ENCODE peak calls at places on chromosomes 16 and 17, in six cellular contexts. I is heart right ventricle, A is testis, Z is hepatocyte, M is stomach, K is colonic mucosa. W is an unnamed sample.

GRCh38 chr17:81719410-81720266 is 7.6 kb downstream of the SLC25A10 start:
- DNase-seq in A (no peak), M (no peak), I (no peak), Z (no peak), K (no peak), W (no peak)

GRCh38 chr16:67659675-67660563 is at the start of gene ACD:
- DNase-seq in I (peak; percentile 88), K (peak; percentile 95), M (peak; percentile 92), Z (peak; percentile 96), A (peak; percentile 92), W (peak; percentile 86)

GRCh38 chr17:4072487-4073157 is 70.2 kb downstream of the ZZEF1 start:
- DNase-seq in Z (no peak), I (no peak), A (no peak), M (no peak), K (no peak), W (peak; percentile 23)

GRCh38 chr17:75697651-75698291 is 23.5 kb upstream of the ITGB4 start:
- DNase-seq in I (no peak), A (peak; percentile 41), K (peak; percentile 57), M (peak; percentile 65), Z (peak; percentile 26), W (peak; percentile 75)

GRCh38 chr16:58264961-58265479 is 29.8 kb downstream of the PRSS54 start:
- DNase-seq in I (no peak), Z (peak; percentile 81), M (no peak), K (peak; percentile 59), A (no peak), W (no peak)

GRCh38 chr17:6524520-6524919 is 31.8 kb downstream of the PITPNM3 start:
- DNase-seq in K (no peak), I (no peak), Z (no peak), M (no peak), A (no peak), W (no peak)

GRCh38 chr16:6694636-6695035 is 638.0 kb upstream of the RBFOX1 start:
- DNase-seq in K (no peak), I (no peak), M (no peak), Z (no peak), A (no peak), W (no peak)

GRCh38 chr16:17147942-17148341 is 322.8 kb downstream of the XYLT1 start:
- DNase-seq in K (no peak), M (no peak), A (no peak), Z (no peak), I (no peak), W (no peak)

GRCh38 chr16:69863882-69864281 is 87.3 kb upstream of the CLEC18A start:
- DNase-seq in I (no peak), A (no peak), M (no peak), K (no peak), Z (no peak), W (no peak)

GRCh38 chr16:48441106-48441505 is 55.9 kb upstream of the SIAH1 start:
- DNase-seq in Z (no peak), A (no peak), K (no peak), M (no peak), I (no peak), W (no peak)

GRCh38 chr17:73575470-73576235 is 68.6 kb downstream of the SDK2 start:
- DNase-seq in I (no peak), Z (no peak), A (peak; percentile 32), M (no peak), K (no peak), W (no peak)

GRCh38 chr17:71667661-71668060 is 453.2 kb upstream of the SOX9 start:
- DNase-seq in A (no peak), K (no peak), Z (no peak), M (no peak), I (no peak), W (no peak)

GRCh38 chr16:85041184-85041928 is 13.8 kb downstream of the KIAA0513 start:
- DNase-seq in K (no peak), Z (no peak), A (no peak), I (no peak), M (no peak), W (no peak)

GRCh38 chr17:6290488-6291196 is 144.3 kb downstream of the AIPL1 start:
- DNase-seq in A (no peak), I (no peak), M (no peak), K (no peak), Z (no peak), W (no peak)

GRCh38 chr16:31286421-31287032 is 26.8 kb downstream of the ITGAM start:
- DNase-seq in M (no peak), K (no peak), A (no peak), Z (no peak), I (no peak), W (no peak)

GRCh38 chr16:30474062-30474452 is 1.5 kb downstream of the ITGAL start:
- DNase-seq in K (no peak), I (no peak), M (no peak), Z (no peak), A (no peak), W (no peak)

GRCh38 chr17:17500999-17501605 is 4.9 kb upstream of the RASD1 start:
- DNase-seq in M (no peak), A (no peak), I (no peak), Z (peak; percentile 54), K (peak; percentile 64), W (no peak)

GRCh38 chr17:61647044-61647443 is 56.0 kb upstream of the NACA2 start:
- DNase-seq in I (no peak), M (no peak), A (no peak), Z (no peak), K (no peak), W (no peak)

GRCh38 chr17:3892095-3892998 is 506 bp downstream of the CAMKK1 start:
- DNase-seq in K (peak; percentile 81), A (peak; percentile 90), M (peak; percentile 65), Z (peak; percentile 81), I (peak; percentile 80), W (peak; percentile 58)

GRCh38 chr17:2695243-2695960 is 16.2 kb downstream of the CLUH start:
- DNase-seq in Z (no peak), K (no peak), A (peak; percentile 10), I (no peak), M (peak; percentile 16), W (no peak)

GRCh38 chr17:79171152-79171551 is 96.5 kb downstream of the ENGASE start:
- DNase-seq in Z (no peak), K (no peak), M (no peak), A (no peak), I (no peak), W (no peak)

GRCh38 chr16:83338941-83339340 is 468.8 kb upstream of the HSBP1 start:
- DNase-seq in K (no peak), M (no peak), Z (no peak), A (no peak), I (no peak), W (no peak)

GRCh38 chr17:77106874-77107358 is 33.9 kb upstream of the SEC14L1 start:
- DNase-seq in I (no peak), M (no peak), A (no peak), K (no peak), Z (no peak), W (no peak)

GRCh38 chr16:17211797-17212196 is 259.0 kb downstream of the XYLT1 start:
- DNase-seq in I (no peak), M (no peak), K (no peak), Z (no peak), A (no peak), W (no peak)

GRCh38 chr17:59617141-59617757 is 2.4 kb upstream of the CLTC start:
- DNase-seq in M (no peak), I (no peak), Z (peak; percentile 12), K (no peak), A (no peak), W (no peak)

GRCh38 chr17:45826919-45827628 is 17.6 kb upstream of the SPPL2C start:
- DNase-seq in Z (no peak), M (no peak), K (no peak), A (no peak), I (no peak), W (no peak)

GRCh38 chr16:2966043-2966802 is 2.1 kb downstream of the KREMEN2 start:
- DNase-seq in K (no peak), M (no peak), A (no peak), I (no peak), Z (no peak), W (no peak)

GRCh38 chr17:79983456-79983855 is 52.2 kb downstream of the TBC1D16 start:
- DNase-seq in K (no peak), A (no peak), I (no peak), M (no peak), Z (no peak), W (no peak)

GRCh38 chr17:63702223-63702577 is 2.3 kb upstream of the LIMD2 start:
- DNase-seq in M (peak; percentile 32), K (peak; percentile 42), Z (no peak), A (peak; percentile 14), I (no peak), W (no peak)

GRCh38 chr17:57355090-57355859 is 99.0 kb downstream of the MSI2 start:
- DNase-seq in Z (no peak), A (no peak), I (peak; percentile 54), M (peak; percentile 23), K (no peak), W (no peak)
- H3K4me1 ChIP-seq in Z (peaks cover 30% of the 10 kb centered on the region), A (peaks cover 25% of the 10 kb centered on the region), I (peaks cover 31% of the 10 kb centered on the region), M (peaks cover 16% of the 10 kb centered on the region), K (no peaks in the 10 kb centered on the region), W (peaks cover 14% of the 10 kb centered on the region)

DNA sequence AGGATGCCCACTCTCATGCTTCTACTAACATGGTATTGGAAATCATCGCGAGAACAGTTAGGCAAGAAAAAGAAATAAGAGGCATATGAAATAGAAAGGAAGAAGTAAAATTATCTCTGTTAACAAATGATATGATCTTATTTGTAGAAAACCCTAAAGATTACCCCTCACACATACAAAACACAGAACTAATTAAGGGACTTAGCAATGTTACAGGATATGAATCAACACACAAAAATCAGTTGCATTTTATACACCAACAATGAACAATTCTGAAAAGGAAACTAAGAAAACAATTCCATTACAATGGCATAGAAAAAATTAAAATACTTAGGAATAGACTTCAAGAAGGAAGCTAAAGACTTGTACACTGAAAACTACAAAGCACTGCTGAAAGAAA is 2.7 kb upstream of the CAPNS2 start:
- DNase-seq in A (no peak), Z (no peak), I (no peak), M (no peak), K (no peak), W (no peak)
- H3K4me1 ChIP-seq in A (peaks cover 9% of the 10 kb centered on the region), Z (peaks cover 13% of the 10 kb centered on the region), I (no peaks in the 10 kb centered on the region), M (peaks cover 3% of the 10 kb centered on the region), K (no peaks in the 10 kb centered on the region), W (peaks cover 4% of the 10 kb centered on the region)

GRCh38 chr17:48725294-48726064 is 2.5 kb downstream of the PRAC2 start:
- DNase-seq in A (no peak), M (no peak), K (peak; percentile 38), I (no peak), Z (no peak), W (peak; percentile 44)

GRCh38 chr17:48725005-48725293 is 2.0 kb downstream of the PRAC2 start:
- DNase-seq in Z (no peak), A (no peak), K (peak; percentile 45), M (no peak), I (no peak), W (no peak)

GRCh38 chr17:48727415-48728175 is 955 bp downstream of the HOXB13 start:
- DNase-seq in M (no peak), I (no peak), K (peak; percentile 22), Z (no peak), A (no peak), W (no peak)

GRCh38 chr17:48726916-48727286 is 1.6 kb downstream of the HOXB13 start:
- DNase-seq in M (no peak), K (peak; percentile 64), I (no peak), Z (no peak), A (no peak), W (peak; percentile 55)

GRCh38 chr17:48726182-48726915 is 2.2 kb downstream of the HOXB13 start:
- DNase-seq in I (no peak), K (peak; percentile 75), M (no peak), Z (no peak), A (no peak), W (no peak)
- H3K4me1 ChIP-seq in I (peaks cover 13% of the 10 kb centered on the region), K (no peaks in the 10 kb centered on the region), M (peaks cover 16% of the 10 kb centered on the region), Z (peaks cover 2% of the 10 kb centered on the region), A (peaks cover 23% of the 10 kb centered on the region), W (peaks cover 15% of the 10 kb centered on the region)

GRCh38 chr17:36728030-36728991 is 126.9 kb downstream of the MRM1 start:
- DNase-seq in I (no peak), A (peak; percentile 37), Z (no peak), M (no peak), K (no peak), W (no peak)
- H3K4me1 ChIP-seq in I (peaks cover 3% of the 10 kb centered on the region), A (no peaks in the 10 kb centered on the region), Z (peaks cover 7% of the 10 kb centered on the region), M (no peaks in the 10 kb centered on the region), K (no peaks in the 10 kb centered on the region), W (no peaks in the 10 kb centered on the region)